ENCODE peak calls at places on chromosomes 16 and 17, in seven cellular contexts. C is endothelial cell of umbilical vein, B is B cell, S is thoracic aorta, N is endothelial cell, V is HepG2, X is cardiac fibroblast. U is an unnamed sample.

GRCh38 chr17:78962345-78962983 is 17.3 kb downstream of the LGALS3BP start:
- DNase-seq in C (no peak), B (no peak), S (no peak), N (no peak), V (peak), X (no peak), U (no peak)

GRCh38 chr17:39200957-39201510 is 951 bp downstream of the RPL19 start:
- DNase-seq in C (no peak), B (no peak), S (no peak), N (no peak), V (no peak), X (no peak), U (no peak)

GRCh38 chr16:16175296-16175695 is 48.0 kb downstream of the ABCC6 start:
- DNase-seq in C (no peak), B (no peak), S (no peak), N (no peak), V (no peak), X (no peak), U (no peak)

GRCh38 chr17:2905269-2905668 is 109.0 kb downstream of the RAP1GAP2 start:
- DNase-seq in C (no peak), B (no peak), S (no peak), N (no peak), V (no peak), X (no peak), U (no peak)

GRCh38 chr17:32551186-32551955 is 64.6 kb downstream of the CDK5R1 start:
- DNase-seq in C (peak), B (no peak), S (no peak), N (no peak), V (no peak), X (peak), U (peak)

GRCh38 chr17:37050905-37051304 is 102.2 kb downstream of the AATF start:
- DNase-seq in C (no peak), B (no peak), S (no peak), N (no peak), V (no peak), X (no peak), U (no peak)

GRCh38 chr16:20906225-20906870 is 5.8 kb downstream of the LYRM1 start:
- DNase-seq in C (peak), B (no peak), S (no peak), N (no peak), V (no peak), X (peak), U (no peak)

GRCh38 chr17:28864991-28865849 is 10.4 kb downstream of the ERAL1 start:
- DNase-seq in C (peak), B (no peak), S (no peak), N (peak), V (peak), X (no peak), U (no peak)

GRCh38 chr17:47785538-47786123 is 36.0 kb downstream of the OSBPL7 start:
- DNase-seq in C (peak), B (no peak), S (no peak), N (peak), V (peak), X (peak), U (peak)

GRCh38 chr17:9037741-9038140 is 16.4 kb downstream of the NTN1 start:
- DNase-seq in C (no peak), B (no peak), S (no peak), N (no peak), V (no peak), X (no peak), U (no peak)

GRCh38 chr17:74390680-74391653 is 23.7 kb downstream of the GPR142 start:
- DNase-seq in C (no peak), B (no peak), S (no peak), N (no peak), V (no peak), X (peak), U (no peak)

DNA sequence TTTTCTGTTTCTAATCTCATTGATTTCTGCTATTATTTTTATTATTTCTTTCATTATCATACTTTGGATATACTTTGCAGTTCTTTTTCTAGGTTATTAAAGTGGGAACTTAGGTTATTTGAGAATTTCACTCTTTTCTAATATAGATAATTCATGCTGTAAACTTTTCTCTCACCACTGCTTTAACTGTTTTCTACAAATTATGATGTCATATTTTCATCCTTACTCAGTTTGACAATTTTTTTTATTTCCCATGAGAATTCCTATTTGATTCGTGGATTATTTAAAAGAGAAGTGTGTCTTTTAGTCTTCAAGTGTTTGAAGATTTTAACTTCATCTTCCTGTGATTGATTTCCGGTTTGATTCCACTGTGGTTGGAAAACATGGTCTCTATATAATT is 336.8 kb upstream of the SALL1 start:
- DNase-seq in C (no peak), B (no peak), S (no peak), N (no peak), V (no peak), X (no peak), U (no peak)
- TF ChIP-seq CTCF in C (no peak), B (no peak), S (no peak), N (no peak), V (no peak), X (no peak), U (no peak)

GRCh38 chr16:50490828-50491227 is 57.4 kb upstream of the NKD1 start:
- DNase-seq in C (no peak), B (no peak), S (no peak), N (no peak), V (no peak), X (no peak), U (peak)
- TF ChIP-seq CTCF in C (no peak), B (no peak), S (no peak), N (no peak), V (no peak), X (no peak), U (no peak)

GRCh38 chr17:14298221-14298994 is 2.5 kb upstream of the HS3ST3B1 start:
- DNase-seq in C (no peak), B (no peak), S (no peak), N (peak), V (no peak), X (no peak), U (no peak)

GRCh38 chr17:14299261-14300093 is 1.4 kb upstream of the HS3ST3B1 start:
- DNase-seq in C (peak), B (peak), S (no peak), N (peak), V (peak), X (peak), U (no peak)

GRCh38 chr17:14295676-14296075 is 5.2 kb upstream of the HS3ST3B1 start:
- DNase-seq in C (no peak), B (no peak), S (no peak), N (no peak), V (no peak), X (no peak), U (no peak)

GRCh38 chr17:14296511-14296910 is 4.4 kb upstream of the HS3ST3B1 start:
- DNase-seq in C (no peak), B (no peak), S (no peak), N (no peak), V (no peak), X (no peak), U (no peak)

DNA sequence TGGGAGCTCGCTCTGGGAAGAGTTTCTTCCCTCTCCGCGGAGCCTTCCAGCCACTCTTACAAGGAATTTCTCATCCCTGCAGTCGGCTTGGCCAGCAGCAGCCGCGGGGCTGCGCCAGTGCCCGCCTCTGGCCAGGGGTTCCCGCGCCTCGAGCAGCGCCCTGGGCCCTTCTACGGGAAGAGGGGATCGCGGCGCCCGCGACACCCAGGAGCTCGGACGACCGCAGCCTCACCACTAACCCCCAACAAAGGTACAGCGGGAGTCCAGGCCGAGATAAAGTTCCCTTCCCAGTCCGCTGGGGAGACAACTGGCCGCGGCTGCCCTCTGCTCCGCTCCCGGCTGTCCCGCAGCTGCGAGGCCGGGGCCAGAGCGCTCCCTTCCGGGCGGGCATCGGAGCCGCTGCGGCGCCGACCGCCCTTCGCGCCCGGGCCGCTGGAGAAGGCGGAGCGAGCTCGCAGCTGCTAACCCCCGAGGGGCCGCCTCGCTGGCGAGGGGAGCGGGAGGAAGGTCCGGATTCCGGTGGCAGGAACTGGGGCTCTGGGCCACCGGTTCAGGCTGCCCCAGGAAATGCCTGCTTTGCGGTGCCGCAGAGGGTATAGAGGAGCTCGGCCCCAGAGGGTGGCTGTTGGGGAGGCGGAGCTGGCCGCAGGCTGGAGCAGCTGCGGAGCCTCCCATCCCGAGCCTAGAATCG is 3.6 kb upstream of the HS3ST3B1 start:
- DNase-seq in C (peak), B (peak), S (no peak), N (peak), V (peak), X (peak), U (no peak)
- TF ChIP-seq CTCF in C (peak), B (no peak), S (no peak), N (no peak), V (peak), X (peak), U (no peak)

GRCh38 chr17:30554839-30555751 is 77.9 kb downstream of the GOSR1 start:
- DNase-seq in C (peak), B (no peak), S (no peak), N (peak), V (peak), X (peak), U (no peak)
- TF ChIP-seq CTCF in C (peak), B (no peak), S (no peak), N (no peak), V (peak), X (peak), U (peak)

GRCh38 chr16:70453891-70454220 is 539 bp upstream of the FCSK start:
- DNase-seq in C (no peak), B (no peak), S (no peak), N (no peak), V (no peak), X (no peak), U (no peak)

GRCh38 chr16:70453117-70453890 is 1.1 kb upstream of the FCSK start:
- DNase-seq in C (no peak), B (no peak), S (no peak), N (no peak), V (no peak), X (no peak), U (no peak)

GRCh38 chr16:70454221-70455034 is at the start of gene FCSK:
- DNase-seq in C (peak), B (no peak), S (no peak), N (peak), V (peak), X (peak), U (peak)

GRCh38 chr16:70457446-70457845 is 3.1 kb downstream of the FCSK start:
- DNase-seq in C (no peak), B (peak), S (no peak), N (no peak), V (no peak), X (no peak), U (no peak)

GRCh38 chr16:70455910-70456309 is 1.5 kb downstream of the FCSK start:
- DNase-seq in C (no peak), B (peak), S (no peak), N (no peak), V (no peak), X (no peak), U (no peak)
- TF ChIP-seq CTCF in C (no peak), B (no peak), S (no peak), N (no peak), V (peak), X (no peak), U (no peak)